ENCODE peak calls at places on chromosomes 11 and 22, in four cellular contexts. Z is H1, E is trophoblast cell, M is H9. B is an unnamed sample.

GRCh38 chr11:13137778-13138400 is 128.8 kb downstream of the RASSF10 start:
- DNase-seq in Z (no peak), E (no peak), M (no peak), B (no peak)

GRCh38 chr11:9302448-9302847 is 11.9 kb downstream of the TMEM41B start:
- DNase-seq in Z (no peak), E (no peak), M (no peak), B (no peak)

GRCh38 chr22:37485006-37485713 is 1.0 kb downstream of the MFNG start:
- DNase-seq in Z (no peak), E (no peak), M (no peak), B (no peak)

GRCh38 chr11:33016654-33017053 is 976 bp downstream of the DEPDC7 start:
- DNase-seq in Z (no peak), E (no peak), M (no peak), B (no peak)

GRCh38 chr22:46612341-46612903 is 7.8 kb upstream of the GRAMD4 start:
- DNase-seq in Z (no peak), E (no peak), M (no peak), B (no peak)

GRCh38 chr11:40397141-40397540 is 1062.3 kb downstream of the LRRC4C start:
- DNase-seq in Z (no peak), E (no peak), M (no peak), B (no peak)

GRCh38 chr11:128208329-128209220 is 378.8 kb downstream of the ETS1 start:
- DNase-seq in Z (no peak), E (peak), M (no peak), B (peak)

GRCh38 chr22:48376936-48377335 is 1450.7 kb downstream of the BRD1 start:
- DNase-seq in Z (no peak), E (no peak), M (no peak), B (no peak)

GRCh38 chr11:70551323-70552166 is 153.2 kb downstream of the CTTN start:
- DNase-seq in Z (no peak), E (peak), M (no peak), B (no peak)

GRCh38 chr11:102446606-102447005 is 6.0 kb downstream of the TMEM123 start:
- DNase-seq in Z (no peak), E (no peak), M (no peak), B (peak)

GRCh38 chr22:26435327-26436093 is 6.5 kb downstream of the ASPHD2 start:
- DNase-seq in Z (no peak), E (no peak), M (no peak), B (no peak)

GRCh38 chr11:61439615-61440014 is 9.7 kb downstream of the SDHAF2 start:
- DNase-seq in Z (no peak), E (no peak), M (no peak), B (no peak)

GRCh38 chr22:29693671-29694070 is 26.1 kb upstream of the CABP7 start:
- DNase-seq in Z (no peak), E (no peak), M (no peak), B (no peak)

GRCh38 chr11:45664376-45665205 is 831 bp downstream of the CHST1 start:
- DNase-seq in Z (no peak), E (no peak), M (no peak), B (no peak)

GRCh38 chr11:14969922-14970323 is 2.2 kb downstream of the CALCA start:
- DNase-seq in Z (peak), E (peak), M (peak), B (peak)

GRCh38 chr22:37370306-37370979 is 56.8 kb downstream of the ELFN2 start:
- DNase-seq in Z (no peak), E (no peak), M (no peak), B (no peak)

GRCh38 chr11:118057424-118058145 is 19.3 kb upstream of the TMPRSS4 start:
- DNase-seq in Z (no peak), E (no peak), M (no peak), B (no peak)

GRCh38 chr22:22696104-22696503 is 51.7 kb downstream of the GGTLC2 start:
- DNase-seq in Z (no peak), E (no peak), M (no peak), B (no peak)

GRCh38 chr11:17736921-17737817 is 2.6 kb downstream of the KCNC1 start:
- DNase-seq in Z (no peak), E (no peak), M (no peak), B (no peak)

GRCh38 chr11:102293873-102294601 is 23.2 kb upstream of the BIRC3 start:
- DNase-seq in Z (no peak), E (no peak), M (no peak), B (peak)

GRCh38 chr11:23425379-23425778 is 565.1 kb upstream of the CCDC179 start:
- DNase-seq in Z (no peak), E (no peak), M (no peak), B (no peak)

GRCh38 chr11:100632970-100633452 is 54.1 kb upstream of the ARHGAP42 start:
- DNase-seq in Z (no peak), E (no peak), M (no peak), B (peak)

GRCh38 chr11:132718711-132719641 is 813.3 kb downstream of the OPCML start:
- DNase-seq in Z (no peak), E (no peak), M (no peak), B (peak)

GRCh38 chr11:111733655-111734088 is 32.5 kb downstream of the PPP2R1B start:
- DNase-seq in Z (no peak), E (no peak), M (no peak), B (no peak)

GRCh38 chr11:43687120-43687791 is 6.7 kb downstream of the HSD17B12 start:
- DNase-seq in Z (no peak), E (no peak), M (no peak), B (peak)

GRCh38 chr11:3203221-3204043 is 15.2 kb downstream of the MRGPRG start:
- DNase-seq in Z (peak), E (no peak), M (peak), B (peak)

GRCh38 chr11:47233989-47234668 is 14.5 kb downstream of the ACP2 start:
- DNase-seq in Z (no peak), E (peak), M (peak), B (peak)

GRCh38 chr11:67268036-67268683 is 1.9 kb downstream of the GRK2 start:
- DNase-seq in Z (no peak), E (no peak), M (no peak), B (no peak)

GRCh38 chr22:47304191-47304831 is 541.9 kb downstream of the TBC1D22A start:
- DNase-seq in Z (no peak), E (no peak), M (no peak), B (no peak)

GRCh38 chr22:38863531-38864131 is 8.4 kb downstream of the CBX6 start:
- DNase-seq in Z (no peak), E (no peak), M (peak), B (no peak)

GRCh38 chr11:8382436-8383053 is 118.9 kb upstream of the LMO1 start:
- DNase-seq in Z (no peak), E (no peak), M (no peak), B (peak)

GRCh38 chr22:43370045-43370444 is 26.9 kb upstream of the SCUBE1 start:
- DNase-seq in Z (no peak), E (no peak), M (peak), B (no peak)

GRCh38 chr22:49738566-49738965 is 89.1 kb downstream of the BRD1 start:
- DNase-seq in Z (no peak), E (no peak), M (no peak), B (no peak)

GRCh38 chr22:17832665-17833064 is 58.4 kb upstream of the BID start:
- DNase-seq in Z (no peak), E (no peak), M (no peak), B (no peak)
- H3K23ac ChIP-seq in Z (no peak), E (no peak), M (no peak), B (no peak)

GRCh38 chr11:58509730-58510129 is 1.8 kb upstream of the OR5B21 start:
- DNase-seq in Z (no peak), E (no peak), M (no peak), B (no peak)

GRCh38 chr11:58506935-58507334 is 970 bp downstream of the OR5B21 start:
- DNase-seq in Z (no peak), E (no peak), M (no peak), B (no peak)

GRCh38 chr11:58508814-58509213 is 909 bp upstream of the OR5B21 start:
- DNase-seq in Z (no peak), E (no peak), M (no peak), B (no peak)

GRCh38 chr11:58507355-58507754 is 550 bp downstream of the OR5B21 start:
- DNase-seq in Z (no peak), E (no peak), M (no peak), B (no peak)

GRCh38 chr11:58508005-58508404 is at the start of gene OR5B21:
- DNase-seq in Z (no peak), E (no peak), M (no peak), B (no peak)
- H2BK120ac ChIP-seq in Z (no peak), E (no peak), M (no peak), B (no peak)

GRCh38 chr22:35739076-35739475 is 21.4 kb downstream of the APOL5 start:
- DNase-seq in Z (no peak), E (no peak), M (no peak), B (no peak)
- H4K91ac ChIP-seq in Z (no peak), E (no peak), M (no peak), B (no peak)

GRCh38 chr11:11972148-11972547 is 36.3 kb downstream of the DKK3 start:
- DNase-seq in Z (no peak), E (no peak), M (no peak), B (no peak)

GRCh38 chr11:11975201-11976092 is 33.0 kb downstream of the DKK3 start:
- DNase-seq in Z (no peak), E (no peak), M (peak), B (no peak)

GRCh38 chr11:11973361-11973800 is 35.0 kb downstream of the DKK3 start:
- DNase-seq in Z (no peak), E (no peak), M (peak), B (peak)

GRCh38 chr11:11972942-11973341 is 35.5 kb downstream of the DKK3 start:
- DNase-seq in Z (no peak), E (no peak), M (no peak), B (no peak)

DNA sequence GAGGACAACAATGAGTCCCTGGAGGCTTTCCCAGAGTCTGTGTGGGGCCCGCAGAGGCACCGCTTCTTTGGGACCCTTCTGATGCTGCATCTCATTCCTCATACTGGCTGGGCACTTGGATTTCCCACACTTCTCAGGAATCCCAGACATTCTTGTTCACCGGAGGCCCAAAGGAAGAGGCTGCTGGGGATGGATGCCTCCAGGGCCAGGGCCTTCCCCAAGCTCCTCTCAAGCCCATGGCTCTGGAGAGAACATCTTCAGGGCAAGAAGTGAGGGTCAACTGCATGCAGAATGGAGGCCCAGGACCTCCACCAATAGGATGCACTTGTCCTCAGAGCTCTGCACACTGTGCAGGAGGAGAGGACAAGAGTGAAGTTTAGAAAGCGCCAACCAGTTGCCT is 34.6 kb downstream of the DKK3 start:
- DNase-seq in Z (no peak), E (no peak), M (peak), B (no peak)
- H3K23ac ChIP-seq in Z (no peak), E (no peak), M (no peak), B (peak)

DNA sequence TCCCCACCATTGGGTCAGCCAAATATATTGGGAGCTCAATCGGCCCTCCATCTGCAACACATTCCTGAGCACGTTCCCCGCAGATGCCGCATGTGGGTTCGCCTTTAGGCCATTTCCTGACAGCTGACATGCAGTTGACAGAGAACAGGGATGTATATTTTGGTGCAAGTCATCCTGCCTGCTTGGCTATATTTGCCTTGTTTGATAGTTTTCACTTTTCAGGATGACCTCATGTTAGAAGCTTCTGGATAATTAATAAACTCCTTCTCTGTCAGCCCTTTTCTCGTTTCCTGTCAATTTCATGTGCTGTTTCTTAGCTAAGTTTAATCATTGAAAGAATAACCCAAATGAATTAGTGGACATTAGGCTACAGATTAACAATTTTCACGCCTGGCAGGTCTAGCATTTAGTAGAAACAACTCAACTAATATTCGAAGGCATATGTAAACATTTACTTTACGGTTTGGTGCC is 105.7 kb upstream of the SLC5A12 start:
- DNase-seq in Z (no peak), E (peak), M (no peak), B (peak)
- H2BK120ac ChIP-seq in Z (no peak), E (no peak), M (no peak), B (peak)

GRCh38 chr22:20402960-20403778 is 9.2 kb downstream of the ZNF74 start:
- DNase-seq in Z (no peak), E (no peak), M (no peak), B (no peak)

GRCh38 chr22:20401376-20402020 is 7.5 kb downstream of the ZNF74 start:
- DNase-seq in Z (no peak), E (no peak), M (no peak), B (no peak)

GRCh38 chr22:20405291-20405930 is 11.5 kb downstream of the ZNF74 start:
- DNase-seq in Z (no peak), E (no peak), M (no peak), B (no peak)

GRCh38 chr22:20404881-20405280 is 10.9 kb downstream of the ZNF74 start:
- DNase-seq in Z (no peak), E (no peak), M (no peak), B (no peak)

DNA sequence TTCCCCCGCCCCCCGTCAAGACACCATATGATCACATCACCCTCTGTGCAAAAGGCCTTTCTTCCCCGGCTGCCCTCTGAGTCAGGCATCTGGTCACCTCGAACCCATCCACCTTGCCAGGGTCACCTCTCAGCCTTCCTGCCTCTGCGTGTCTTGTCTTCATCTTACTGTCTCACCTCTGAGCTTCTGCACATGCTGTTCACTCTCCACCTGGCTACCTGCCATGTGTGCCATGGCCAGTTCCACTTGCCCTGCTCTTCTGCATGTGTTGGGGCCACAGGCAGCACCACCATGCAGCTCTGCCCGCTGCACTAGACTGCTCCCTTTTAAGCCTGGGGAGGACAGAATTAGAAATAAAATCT is 9.8 kb downstream of the ZNF74 start:
- DNase-seq in Z (no peak), E (no peak), M (no peak), B (no peak)
- H4K91ac ChIP-seq in Z (no peak), E (no peak), M (no peak), B (no peak)

DNA sequence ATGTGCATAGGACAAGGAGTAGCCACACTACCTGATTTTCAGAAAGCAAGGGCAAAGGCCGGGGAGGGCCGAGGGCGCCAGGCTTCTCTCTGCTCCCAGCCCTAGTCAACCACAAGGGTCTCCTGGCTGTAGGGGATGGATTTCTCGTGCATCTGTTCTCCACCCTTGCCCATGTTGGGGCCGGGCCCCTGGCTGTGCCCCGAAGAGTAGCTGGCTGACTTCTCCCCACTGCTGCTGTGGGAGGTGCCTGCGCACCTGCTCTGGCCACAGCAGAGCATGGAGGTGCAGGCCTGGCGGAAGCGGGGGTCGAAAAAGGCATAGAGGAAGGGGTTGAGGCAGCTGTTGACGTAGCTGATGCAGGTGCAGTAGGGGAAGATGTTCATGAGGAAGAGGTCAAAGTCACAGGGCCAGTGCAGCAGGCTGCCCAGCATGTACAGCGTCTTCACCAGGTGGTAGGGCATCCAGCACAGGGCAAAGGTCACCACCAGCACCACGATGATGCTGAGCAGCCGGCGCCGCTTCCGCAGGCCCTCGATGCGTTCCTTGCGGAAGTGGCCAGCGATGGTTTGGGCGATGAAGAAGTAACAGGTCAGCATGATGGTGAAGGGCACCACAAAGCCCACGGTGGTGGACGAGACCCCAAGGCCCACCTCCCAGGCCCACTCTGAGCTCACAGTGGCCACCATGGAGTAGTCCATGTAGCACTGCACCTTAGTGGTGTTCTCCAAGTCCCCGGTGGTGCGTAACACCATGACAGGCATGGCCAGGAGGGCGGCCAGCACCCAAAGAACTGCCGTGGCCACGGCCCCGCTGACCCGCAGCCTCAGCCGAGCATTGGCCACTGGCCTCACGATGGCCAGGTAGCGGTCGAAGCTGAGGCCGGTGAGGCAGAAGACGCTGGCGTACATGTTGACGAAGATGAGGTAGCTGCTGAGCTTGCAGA is 1.0 kb downstream of the APLNR start:
- DNase-seq in Z (no peak), E (no peak), M (no peak), B (no peak)
- H3K23ac ChIP-seq in Z (no peak), E (no peak), M (no peak), B (no peak)